ENCODE peak calls at places on chromosomes 2 and 18, in six cellular contexts. D, C, E, S, M and G are unnamed samples.

GRCh38 chr2:240226672-240227537 is 86.4 kb upstream of the OTOS start:
- DNase-seq in D (no peak), C (no peak), E (no peak), S (no peak), M (no peak), G (no peak)

GRCh38 chr18:69889009-69889408 is 58.7 kb downstream of the CD226 start:
- DNase-seq in D (no peak), C (no peak), E (no peak), S (no peak), M (no peak), G (no peak)

GRCh38 chr2:2714413-2714812 is 383.3 kb upstream of the MYT1L start:
- DNase-seq in D (no peak), C (no peak), E (no peak), S (no peak), M (no peak), G (no peak)

GRCh38 chr18:59139615-59140286 is at the start of gene SEC11C:
- DNase-seq in D (peak), C (peak), E (peak), S (peak), M (peak), G (peak)

GRCh38 chr2:23649819-23650218 is 264.8 kb downstream of the KLHL29 start:
- DNase-seq in D (no peak), C (no peak), E (no peak), S (peak), M (no peak), G (no peak)

GRCh38 chr2:240203842-240204270 is 63.4 kb upstream of the OTOS start:
- DNase-seq in D (no peak), C (no peak), E (no peak), S (no peak), M (no peak), G (no peak)

GRCh38 chr2:104654813-104655212 is 199.1 kb upstream of the POU3F3 start:
- DNase-seq in D (no peak), C (no peak), E (no peak), S (no peak), M (no peak), G (no peak)

GRCh38 chr2:6523476-6523875 is 342.2 kb downstream of the CMPK2 start:
- DNase-seq in D (no peak), C (peak), E (no peak), S (no peak), M (no peak), G (no peak)

GRCh38 chr2:66682476-66682875 is 247.6 kb downstream of the MEIS1 start:
- DNase-seq in D (no peak), C (peak), E (no peak), S (no peak), M (no peak), G (no peak)

GRCh38 chr2:102143450-102143985 is 972 bp downstream of the IL1R1 start:
- DNase-seq in D (no peak), C (no peak), E (no peak), S (peak), M (no peak), G (no peak)
- H3K4me3 ChIP-seq in D (peak), C (no peak), E (peak), S (peak), M (peak), G (peak)

GRCh38 chr2:147703171-147703570 is 141.7 kb upstream of the ACVR2A start:
- DNase-seq in D (no peak), C (no peak), E (no peak), S (no peak), M (no peak), G (no peak)
- TF ChIP-seq CTCF in D (no peak), C (no peak), E (no peak), S (no peak), M (no peak), G (no peak)

DNA sequence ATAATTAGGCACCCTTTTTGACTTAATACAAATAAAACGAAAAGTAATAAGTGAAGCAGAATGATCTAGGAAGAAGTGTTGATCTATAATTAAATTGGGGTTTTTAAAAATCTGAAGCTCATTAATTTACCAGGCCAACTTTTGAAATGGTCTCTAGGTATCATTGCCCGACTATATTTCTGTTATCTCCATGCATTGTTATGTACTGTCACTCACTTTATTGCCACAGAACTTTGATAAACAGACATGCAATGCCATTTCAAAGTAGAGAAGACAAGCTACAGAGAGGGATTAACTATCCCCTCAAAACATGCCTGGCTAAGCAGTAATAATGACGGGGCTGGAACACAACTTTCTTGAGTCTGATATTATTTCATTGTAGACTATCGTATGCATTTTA is 147.6 kb upstream of the ITGA4 start:
- DNase-seq in D (no peak), C (no peak), E (no peak), S (no peak), M (no peak), G (no peak)
- H3K4me3 ChIP-seq in D (no peak), C (no peak), E (no peak), S (no peak), M (no peak), G (no peak)

DNA sequence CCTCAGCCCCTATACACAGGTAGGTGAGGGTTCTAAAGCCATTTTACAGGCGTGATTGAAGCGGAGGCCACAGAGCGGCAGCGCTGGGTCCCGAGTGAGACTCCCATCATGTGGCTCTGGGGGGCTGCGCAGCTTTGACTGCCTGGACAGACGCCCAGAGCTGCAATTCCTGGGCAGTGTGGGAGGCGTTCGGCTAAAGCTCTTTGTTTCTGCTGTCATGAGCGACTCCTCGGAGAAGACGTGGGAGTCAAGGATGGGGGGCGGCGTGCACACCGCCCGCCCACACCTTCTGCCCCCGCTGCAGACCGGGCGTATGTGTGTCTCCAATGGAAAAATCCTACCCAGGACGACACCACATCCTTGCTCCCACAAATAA is 867 bp upstream of the LBH start:
- DNase-seq in D (no peak), C (peak), E (no peak), S (no peak), M (no peak), G (no peak)
- TF ChIP-seq CTCF in D (no peak), C (peak), E (no peak), S (no peak), M (no peak), G (no peak)

GRCh38 chr18:31490387-31490786 is 7.6 kb upstream of the DSG2 start:
- DNase-seq in D (no peak), C (no peak), E (no peak), S (no peak), M (no peak), G (no peak)
- H3K4me3 ChIP-seq in D (no peak), C (no peak), E (no peak), S (no peak), M (no peak), G (no peak)

DNA sequence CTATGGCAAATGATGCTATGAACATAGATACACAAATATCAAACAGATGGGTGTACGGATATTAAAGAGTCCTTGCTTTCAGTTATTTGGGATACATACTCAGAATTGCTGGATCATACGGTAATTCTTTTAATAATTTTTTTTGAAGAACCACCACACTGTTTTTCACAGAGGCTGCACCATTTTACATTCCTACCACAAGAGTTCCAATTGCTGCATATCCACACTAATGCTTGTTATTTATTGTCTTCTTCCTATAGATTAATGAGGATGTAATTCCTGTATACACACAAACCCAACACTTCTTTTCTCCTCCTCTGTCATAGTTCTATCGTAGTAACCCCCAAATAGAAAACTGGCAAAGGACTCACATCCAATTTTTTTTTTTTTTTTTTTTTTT is 21.7 kb downstream of the CD302 start:
- DNase-seq in D (no peak), C (no peak), E (no peak), S (no peak), M (no peak), G (no peak)
- TF ChIP-seq CTCF in D (no peak), C (no peak), E (no peak), S (peak), M (peak), G (no peak)

GRCh38 chr2:85753525-85754312 is at the start of gene ATOH8:
- DNase-seq in D (peak), C (peak), E (peak), S (peak), M (no peak), G (no peak)

GRCh38 chr2:85751627-85752026 is 2.2 kb upstream of the ATOH8 start:
- DNase-seq in D (no peak), C (no peak), E (no peak), S (no peak), M (no peak), G (no peak)

GRCh38 chr2:85751300-85751575 is 2.6 kb upstream of the ATOH8 start:
- DNase-seq in D (no peak), C (no peak), E (no peak), S (no peak), M (no peak), G (no peak)

GRCh38 chr2:85754313-85755095 is 713 bp downstream of the ATOH8 start:
- DNase-seq in D (no peak), C (peak), E (no peak), S (no peak), M (no peak), G (no peak)

GRCh38 chr2:85753035-85753524 is 711 bp upstream of the ATOH8 start:
- DNase-seq in D (no peak), C (no peak), E (no peak), S (no peak), M (no peak), G (no peak)
- H3K4me3 ChIP-seq in D (peak), C (peak), E (peak), S (peak), M (peak), G (peak)

GRCh38 chr18:75472391-75472790 is 44.9 kb upstream of the SMIM21 start:
- DNase-seq in D (no peak), C (no peak), E (no peak), S (no peak), M (no peak), G (no peak)
- TF ChIP-seq CTCF in D (no peak), C (no peak), E (no peak), S (no peak), M (no peak), G (no peak)